ENCODE peak calls at places on chromosomes 7 and 10, in seven cellular contexts. W is omental fat pad; R is upper lobe of right lung; G is CD8-positive, alpha-beta T cell; F is heart right ventricle; L is cardiac fibroblast; M is GM23338. A is an unnamed sample.

GRCh38 chr7:80584778-80585177 is 53.7 kb upstream of the CD36 start:
- DNase-seq in R (no peak), G (no peak), M (peak; percentile 16), L (peak; percentile 78), W (no peak), F (no peak), A (no peak)

GRCh38 chr7:17304926-17305325 is 6.5 kb downstream of the AHR start:
- DNase-seq in R (no peak), F (no peak), W (no peak), M (no peak), G (no peak), L (peak; percentile 95), A (no peak)

GRCh38 chr7:100443096-100443840 is 7.0 kb upstream of the PPP1R35 start:
- DNase-seq in R (peak; percentile 25), F (no peak), M (no peak), L (no peak), W (no peak), G (no peak), A (no peak)

GRCh38 chr10:102009801-102010425 is 46.1 kb downstream of the ARMH3 start:
- DNase-seq in F (peak; percentile 56), G (no peak), L (peak; percentile 95), R (no peak), W (no peak), M (peak; percentile 91), A (no peak)

GRCh38 chr7:154862153-154862791 is 140.7 kb downstream of the PAXIP1 start:
- DNase-seq in L (no peak), F (no peak), G (no peak), M (no peak), W (no peak), R (no peak), A (no peak)

GRCh38 chr10:43201545-43202131 is 63.4 kb downstream of the CSGALNACT2 start:
- DNase-seq in W (peak; percentile 4), R (peak; percentile 63), M (no peak), L (no peak), F (peak; percentile 4), G (no peak), A (no peak)

GRCh38 chr7:23600251-23600650 is 3.1 kb downstream of the CCDC126 start:
- DNase-seq in L (no peak), R (no peak), G (no peak), W (no peak), M (peak; percentile 27), F (no peak), A (no peak)

GRCh38 chr7:149313981-149314380 is 52.0 kb downstream of the ZNF783 start:
- DNase-seq in L (no peak), R (no peak), G (no peak), F (no peak), W (no peak), M (no peak), A (no peak)

GRCh38 chr7:14606101-14606500 is 296.4 kb downstream of the DGKB start:
- DNase-seq in M (no peak), L (peak; percentile 34), R (no peak), W (no peak), G (no peak), F (no peak), A (no peak)

DNA sequence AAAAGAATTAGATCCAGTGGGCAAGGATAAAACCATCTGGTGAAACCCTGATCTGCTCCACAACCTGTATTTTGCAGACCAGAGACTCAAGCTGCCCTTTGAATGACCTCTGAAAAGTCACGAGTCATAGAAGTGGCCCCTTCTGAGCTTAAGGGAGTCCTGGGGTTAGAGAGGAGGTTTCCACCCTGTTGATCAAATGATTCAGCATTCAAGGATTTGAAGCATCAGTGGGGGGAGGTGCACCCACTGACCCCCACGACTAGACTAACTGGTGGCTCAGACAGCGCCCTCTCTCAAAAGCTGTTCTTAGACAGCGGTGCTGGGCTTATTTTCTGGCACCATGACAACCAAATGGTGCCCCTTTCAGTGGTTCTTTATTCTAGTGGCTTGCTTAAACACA is 44.3 kb downstream of the PLCE1 start:
- DNase-seq in R (no peak), G (no peak), F (no peak), L (peak; percentile 33), M (peak; percentile 35), W (no peak), A (no peak)
- TF ChIP-seq CTCF in R (no peak), G (no peak), F (no peak), L (no peak), M (peak; percentile 4), W (no peak), A (no peak)

GRCh38 chr10:118564652-118565051 is 30.8 kb downstream of the PRLHR start:
- DNase-seq in R (no peak), L (peak; percentile 33), M (peak; percentile 82), G (no peak), W (no peak), F (no peak), A (no peak)
- TF ChIP-seq CTCF in R (no peak), L (peak; percentile 26), M (peak; percentile 88), G (no peak), W (no peak), F (peak; percentile 27), A (no peak)

GRCh38 chr10:2938869-2939268 is 128.5 kb upstream of the PFKP start:
- DNase-seq in F (no peak), L (peak; percentile 32), W (no peak), G (no peak), R (no peak), M (no peak), A (no peak)
- TF ChIP-seq CTCF in F (peak; percentile 14), L (no peak), W (no peak), G (no peak), R (peak; percentile 22), M (no peak), A (no peak)

DNA sequence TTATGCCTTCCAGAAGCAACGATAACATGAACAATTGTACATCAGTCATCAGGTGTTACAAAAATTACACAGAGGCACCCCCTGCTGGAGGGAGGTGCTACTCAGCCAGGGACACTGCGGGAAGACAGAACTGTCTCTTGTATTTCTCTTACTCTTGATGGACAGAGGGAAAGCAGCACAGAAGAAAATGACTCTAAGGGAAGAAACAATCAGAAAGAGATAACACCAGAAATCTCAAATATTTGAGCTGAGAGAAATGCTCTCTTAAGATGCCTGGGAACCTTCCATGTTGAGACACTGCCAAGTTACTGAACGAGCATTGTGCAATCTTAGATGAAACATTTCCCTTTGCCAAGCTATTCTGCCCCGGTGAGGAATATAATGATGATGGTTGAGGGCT is 227.6 kb upstream of the NPSR1 start:
- DNase-seq in G (no peak), L (peak; percentile 75), W (no peak), F (peak; percentile 23), M (peak; percentile 26), R (no peak), A (no peak)
- TF ChIP-seq CTCF in G (no peak), L (peak; percentile 69), W (no peak), F (peak; percentile 39), M (peak; percentile 70), R (peak; percentile 31), A (no peak)

GRCh38 chr10:1110674-1111119 is 54.5 kb downstream of the WDR37 start:
- DNase-seq in W (no peak), M (no peak), G (no peak), R (no peak), L (no peak), F (no peak), A (no peak)

GRCh38 chr10:1114355-1115261 is 58.4 kb downstream of the WDR37 start:
- DNase-seq in M (no peak), F (no peak), G (no peak), L (no peak), W (no peak), R (no peak), A (no peak)

GRCh38 chr10:1107004-1107403 is 50.8 kb downstream of the WDR37 start:
- DNase-seq in F (no peak), R (no peak), G (no peak), W (no peak), L (no peak), M (no peak), A (no peak)

GRCh38 chr10:1107679-1108078 is 51.5 kb downstream of the WDR37 start:
- DNase-seq in R (no peak), W (no peak), F (no peak), G (no peak), M (no peak), L (no peak), A (no peak)

DNA sequence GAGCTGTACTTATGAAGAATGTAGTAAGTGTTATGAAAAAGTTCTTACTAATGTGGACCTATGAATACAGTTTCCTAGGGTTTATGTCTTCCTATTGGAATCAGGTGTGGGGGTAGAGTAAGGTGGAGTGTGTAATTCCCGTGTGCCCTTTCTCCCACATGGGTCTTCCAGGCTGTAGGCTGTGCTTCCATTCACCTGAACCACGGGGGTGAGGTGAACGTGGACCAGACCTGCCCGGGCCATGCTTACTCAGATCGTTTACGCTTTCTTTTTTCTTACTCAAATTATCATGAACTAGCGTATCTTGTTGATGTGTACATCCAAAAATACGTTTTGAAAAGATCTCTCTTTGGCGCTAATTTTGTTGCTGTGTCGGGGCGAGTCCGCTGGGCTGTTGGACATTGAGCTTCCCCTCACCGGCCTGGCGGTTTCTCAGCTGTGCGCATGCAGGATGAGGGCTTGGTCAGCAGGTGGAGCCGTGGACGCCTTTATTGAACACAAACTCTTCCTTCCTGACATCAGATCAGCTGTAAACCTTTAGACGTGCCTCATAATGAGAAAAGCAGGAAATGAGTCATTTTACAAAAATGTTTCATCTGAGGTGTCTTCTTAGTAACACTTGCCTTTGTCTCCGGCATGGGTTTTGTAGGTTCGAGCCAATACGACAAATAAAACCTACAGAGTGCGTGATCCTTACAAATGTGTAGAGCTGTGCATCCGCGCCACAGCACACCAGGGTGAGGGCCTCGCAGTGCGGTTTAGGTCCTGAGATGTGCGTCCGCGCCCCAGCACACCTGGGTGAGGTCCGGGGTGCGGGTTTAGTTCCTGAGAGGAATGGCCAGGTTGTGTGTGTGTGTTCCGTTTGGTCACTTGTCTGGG is 53.8 kb downstream of the WDR37 start:
- DNase-seq in F (no peak), G (peak; percentile 57), L (peak; percentile 89), W (no peak), R (no peak), M (peak; percentile 92), A (no peak)
- TF ChIP-seq CTCF in F (peak; percentile 65), G (peak; percentile 82), L (peak; percentile 82), W (no peak), R (peak; percentile 57), M (peak; percentile 85), A (peak; percentile 22)

GRCh38 chr7:42982604-42983115 is 50.5 kb downstream of the MRPL32 start:
- DNase-seq in W (no peak), F (no peak), G (no peak), M (peak; percentile 54), L (no peak), R (no peak), A (no peak)
- TF ChIP-seq CTCF in W (no peak), F (no peak), G (no peak), M (peak; percentile 71), L (no peak), R (no peak), A (no peak)

GRCh38 chr10:116787893-116788665 is 45.7 kb upstream of the HSPA12A start:
- DNase-seq in R (peak; percentile 84), L (peak; percentile 74), G (peak; percentile 70), M (peak; percentile 92), W (peak; percentile 85), F (peak; percentile 81), A (no peak)
- TF ChIP-seq CTCF in R (peak; percentile 100), L (peak; percentile 98), G (peak; percentile 99), M (peak; percentile 96), W (no peak), F (peak; percentile 100), A (peak; percentile 99)

DNA sequence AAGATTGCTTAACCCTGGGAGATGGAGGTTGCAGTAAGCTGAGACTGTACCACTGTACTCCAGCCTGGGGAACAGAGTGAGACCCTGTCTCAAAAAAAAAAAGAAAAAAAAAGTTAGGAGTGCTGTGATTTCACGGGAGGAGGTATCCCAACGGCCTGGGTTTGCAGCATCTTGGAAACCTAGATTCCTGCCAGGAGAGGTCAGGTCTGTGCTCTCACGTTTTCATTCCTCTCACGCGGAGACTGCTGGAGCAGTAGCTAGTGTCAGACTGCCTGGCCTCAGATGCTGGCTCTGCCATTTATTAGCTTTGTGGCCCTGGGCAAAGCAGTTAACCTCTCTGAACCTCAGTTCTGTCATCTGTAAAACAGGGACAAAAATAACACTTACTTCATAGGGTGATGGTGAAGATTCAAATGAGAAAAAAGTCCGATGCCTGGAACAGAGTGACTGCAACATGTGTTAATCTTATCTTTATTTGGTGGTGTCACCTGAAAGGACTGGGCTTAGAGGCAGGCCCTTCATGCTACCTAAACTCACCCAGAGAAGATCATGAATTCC is 94.9 kb downstream of the GAD2 start:
- DNase-seq in F (no peak), W (no peak), M (peak; percentile 85), R (no peak), G (no peak), L (no peak), A (no peak)
- TF ChIP-seq CTCF in F (no peak), W (no peak), M (peak; percentile 70), R (no peak), G (no peak), L (no peak), A (no peak)